ENCODE peak calls at places on chromosomes 13 and 19, in five cellular contexts. V, P, B, D and G are unnamed samples.

GRCh38 chr13:104949840-104950805 is 1585.3 kb downstream of the EFNB2 start:
- DNase-seq in V (no peak), P (no peak), B (no peak), D (no peak), G (no peak)

GRCh38 chr19:1841209-1841924 is 6.9 kb downstream of the REXO1 start:
- DNase-seq in V (no peak), P (no peak), B (no peak), D (no peak), G (no peak)

GRCh38 chr13:42177189-42177588 is 94.8 kb upstream of the AKAP11 start:
- DNase-seq in V (no peak), P (no peak), B (no peak), D (no peak), G (no peak)

GRCh38 chr19:54141356-54141755 is 3.8 kb downstream of the CNOT3 start:
- DNase-seq in V (no peak), P (no peak), B (no peak), D (no peak), G (no peak)

GRCh38 chr13:64061649-64062048 is 2646.0 kb upstream of the PCDH20 start:
- DNase-seq in V (no peak), P (no peak), B (no peak), D (no peak), G (no peak)

GRCh38 chr19:28601723-28602440 is 611.1 kb downstream of the UQCRFS1 start:
- DNase-seq in V (no peak), P (no peak), B (no peak), D (no peak), G (no peak)

GRCh38 chr19:4149518-4150288 is 3.7 kb upstream of the CREB3L3 start:
- DNase-seq in V (peak; percentile 83), P (peak; percentile 4), B (no peak), D (no peak), G (no peak)

GRCh38 chr13:38796890-38797289 is 110.0 kb downstream of the FREM2 start:
- DNase-seq in V (no peak), P (no peak), B (no peak), D (no peak), G (no peak)

GRCh38 chr19:13881692-13882418 is 4.9 kb downstream of the NANOS3 start:
- DNase-seq in V (no peak), P (no peak), B (peak; percentile 44), D (no peak), G (no peak)

GRCh38 chr13:95677564-95678386 is 836 bp downstream of the DNAJC3 start:
- DNase-seq in V (no peak), P (no peak), B (no peak), D (peak; percentile 45), G (no peak)

GRCh38 chr19:51025401-51025800 is 1.0 kb downstream of the KLK11 start:
- DNase-seq in V (no peak), P (peak; percentile 10), B (no peak), D (no peak), G (no peak)

GRCh38 chr19:51027873-51028272 is 1.5 kb upstream of the KLK11 start:
- DNase-seq in V (no peak), P (no peak), B (no peak), D (no peak), G (no peak)

GRCh38 chr19:51026554-51026831 is at the start of gene KLK11:
- DNase-seq in V (no peak), P (no peak), B (no peak), D (no peak), G (no peak)

GRCh38 chr19:51025809-51026553 is 435 bp downstream of the KLK11 start:
- DNase-seq in V (no peak), P (peak; percentile 14), B (no peak), D (no peak), G (no peak)

DNA sequence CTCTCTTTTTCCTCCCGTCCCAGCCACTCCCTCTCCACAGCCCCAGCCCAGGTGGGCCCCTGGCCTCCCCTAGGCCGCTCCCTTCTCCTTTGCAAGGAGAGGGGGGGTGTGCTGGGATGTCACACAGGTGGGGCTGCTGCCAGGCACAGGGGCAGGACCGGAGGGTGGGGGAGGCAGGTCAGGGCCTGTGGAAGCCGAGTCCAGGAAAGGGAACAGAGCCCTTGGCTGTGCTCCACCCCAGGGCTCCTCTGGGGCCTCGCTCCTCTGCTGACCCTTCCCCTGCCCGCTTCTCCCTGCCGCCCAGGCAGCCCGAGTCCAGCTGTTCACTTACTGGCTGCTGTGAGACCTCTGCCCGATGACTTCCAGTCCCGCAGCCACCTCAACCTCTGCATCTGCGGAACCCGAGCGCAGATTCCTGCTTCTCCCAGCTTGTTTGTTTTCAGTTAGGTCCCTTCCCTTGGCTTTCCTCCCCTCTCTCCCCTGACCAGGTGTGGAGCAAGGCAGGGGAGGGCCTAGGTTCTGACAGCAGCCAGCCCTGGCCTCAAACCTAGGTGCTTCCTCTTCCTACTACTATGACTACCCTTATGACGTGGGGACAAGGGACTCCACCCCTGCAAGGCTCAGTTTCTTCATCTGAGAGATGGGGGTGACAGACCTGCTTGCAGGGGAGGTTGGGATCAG is 850 bp upstream of the KLK11 start:
- DNase-seq in V (no peak), P (peak; percentile 28), B (no peak), D (no peak), G (no peak)
- H3K4me3 ChIP-seq in V (no peak overlapping the region), P (no peak overlapping the region), B (no peak overlapping the region), D (no peak overlapping the region), G (no peak overlapping the region)

DNA sequence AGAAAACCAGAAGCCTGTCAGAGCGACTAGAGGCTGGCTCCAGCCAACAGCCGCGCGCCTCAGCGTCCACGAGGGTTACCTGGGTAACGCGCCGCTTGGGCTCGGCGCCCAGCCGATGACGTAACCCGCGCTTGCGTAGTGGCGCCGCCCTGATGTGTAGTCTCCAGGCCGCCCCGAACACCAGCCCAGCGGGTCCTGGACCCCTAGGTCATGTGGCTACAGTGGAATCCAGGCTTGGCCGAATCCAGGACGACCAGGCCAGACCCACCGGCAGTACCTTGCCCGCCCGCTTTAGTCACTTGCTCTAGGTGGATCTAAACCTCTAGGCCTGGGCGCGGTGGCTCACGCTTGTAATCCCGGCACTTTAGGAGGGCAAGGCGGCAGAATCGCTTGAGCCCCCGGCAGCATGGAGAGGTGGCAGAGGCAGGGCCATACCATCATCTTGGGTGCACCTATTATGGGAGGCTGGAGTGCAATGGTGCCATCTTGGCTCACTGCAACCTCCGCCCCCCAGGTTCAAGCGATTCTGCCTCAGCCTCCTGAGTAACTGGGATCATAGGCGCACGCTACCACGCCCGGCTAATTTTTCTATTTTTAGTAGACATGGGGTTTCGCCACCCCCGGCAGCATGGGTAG is 7.2 kb upstream of the ZNF606 start:
- DNase-seq in V (peak; percentile 28), P (no peak), B (peak; percentile 93), D (peak; percentile 83), G (peak; percentile 26)
- H3K27ac ChIP-seq in V (peak overlapping the region; percentile 39), P (no peak overlapping the region), B (peak overlapping the region; percentile 81), D (no peak overlapping the region), G (no peak overlapping the region)

GRCh38 chr19:17977073-17977472 is 10.2 kb downstream of the KCNN1 start:
- DNase-seq in V (no peak), P (no peak), B (no peak), D (no peak), G (no peak)
- H3K36me3 ChIP-seq in V (no peaks in the 10 kb centered on the region), P (no peaks in the 10 kb centered on the region), B (no peaks in the 10 kb centered on the region), D (no peaks in the 10 kb centered on the region), G (no peaks in the 10 kb centered on the region)

DNA sequence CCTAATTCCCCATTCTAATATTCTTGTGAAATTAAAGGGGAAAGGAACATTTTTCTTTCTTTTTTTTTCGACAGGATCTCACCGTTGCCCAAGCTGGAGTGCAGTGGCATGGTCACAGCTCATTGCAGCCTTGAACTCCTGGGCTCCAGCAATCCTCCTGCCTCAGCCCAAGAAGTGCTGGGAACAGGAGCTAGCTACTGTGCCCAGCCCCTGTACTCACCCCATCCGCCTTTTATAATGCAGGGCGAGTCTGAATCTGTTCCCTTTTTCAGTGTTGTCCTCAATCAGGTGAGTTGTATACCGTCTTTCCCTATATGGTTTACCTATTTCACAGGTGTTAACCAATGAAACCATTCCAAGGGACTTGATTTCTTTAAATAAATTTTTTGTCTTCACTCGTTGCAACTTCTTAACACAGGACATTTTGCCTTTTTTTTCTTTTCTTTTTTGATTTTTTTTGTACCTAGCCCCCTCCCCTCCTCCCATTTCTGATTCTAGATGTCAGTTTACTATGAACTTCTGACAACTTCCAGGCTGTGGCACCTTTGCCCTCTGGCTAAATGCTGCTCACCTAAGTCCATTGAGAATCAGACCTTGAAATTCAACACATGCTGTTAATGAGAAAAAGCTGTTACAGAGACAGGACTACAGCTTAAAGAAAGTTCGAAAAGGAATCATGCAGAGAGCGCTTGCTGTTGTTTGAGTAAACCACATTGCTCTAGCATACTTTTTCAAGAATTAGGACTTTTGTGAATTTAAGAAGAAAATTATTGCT is 562.1 kb upstream of the KLF12 start:
- DNase-seq in V (no peak), P (no peak), B (no peak), D (no peak), G (no peak)
- H3K4me3 ChIP-seq in V (no peak overlapping the region), P (no peak overlapping the region), B (no peak overlapping the region), D (no peak overlapping the region), G (no peak overlapping the region)

GRCh38 chr13:46057251-46058015 is 4.9 kb upstream of the ZC3H13 start:
- DNase-seq in V (no peak), P (no peak), B (no peak), D (no peak), G (no peak)

GRCh38 chr13:46059405-46059804 is 6.9 kb upstream of the ZC3H13 start:
- DNase-seq in V (no peak), P (no peak), B (no peak), D (no peak), G (no peak)

GRCh38 chr13:46063292-46063691 is 10.7 kb upstream of the ZC3H13 start:
- DNase-seq in V (no peak), P (no peak), B (no peak), D (no peak), G (no peak)

GRCh38 chr13:46058268-46058667 is 5.7 kb upstream of the ZC3H13 start:
- DNase-seq in V (no peak), P (no peak), B (no peak), D (no peak), G (no peak)

DNA sequence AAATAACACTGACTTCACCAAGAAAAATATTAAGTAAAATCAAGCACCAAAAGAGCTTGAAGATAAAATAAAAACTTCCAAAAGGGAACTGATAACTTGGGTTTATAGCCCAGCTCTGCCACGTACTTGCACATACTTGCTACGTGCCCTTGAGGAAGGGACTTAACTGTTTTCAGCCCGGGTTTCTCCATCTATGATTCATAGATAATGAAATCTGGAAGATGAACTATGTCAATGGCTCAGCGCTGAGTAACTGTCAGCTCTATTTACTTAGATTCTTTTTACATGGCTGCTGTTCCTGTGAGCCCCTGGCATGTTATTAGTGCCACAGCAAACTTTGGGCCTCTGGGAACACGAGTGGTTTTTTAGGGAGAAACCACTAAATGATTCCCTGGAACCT is 9.6 kb upstream of the ZC3H13 start:
- DNase-seq in V (peak; percentile 30), P (no peak), B (no peak), D (no peak), G (no peak)
- H3K27ac ChIP-seq in V (no peak overlapping the region), P (no peak overlapping the region), B (no peak overlapping the region), D (no peak overlapping the region), G (no peak overlapping the region)